ENCODE peak calls at places on chromosomes 1 and 21, in eight cellular contexts. Q is stimulated activated CD4-positive, alpha-beta T cell treated with anti-CD3 and anti-CD28 coated beads, Interleukin-2, amount 100 ng/mL, for 24 hours; A is HS-27A; V is caudate nucleus; K is colonic mucosa; X is osteocyte; L is stimulated activated naive CD8-positive, alpha-beta T cell treated with anti-CD3 and anti-CD28 coated beads, Interleukin-15, amount 100 ng/mL, for 72 hours; F is AG04449. O is an unnamed sample.

GRCh38 chr1:172893146-172893841 is 157.4 kb downstream of the TNFSF18 start:
- DNase-seq in L (no peak), V (no peak), K (no peak), X (no peak), Q (no peak), A (no peak), F (no peak), O (no peak)

GRCh38 chr1:238176441-238176840 is 285.7 kb upstream of the ZP4 start:
- DNase-seq in A (no peak), V (no peak), L (no peak), K (no peak), Q (no peak), X (no peak), F (no peak), O (no peak)

GRCh38 chr21:28826569-28826968 is 166.1 kb downstream of the LTN1 start:
- DNase-seq in A (no peak), X (no peak), K (no peak), F (no peak), Q (no peak), V (no peak), L (no peak), O (no peak)

GRCh38 chr1:78743626-78744025 is 94.0 kb downstream of the IFI44 start:
- DNase-seq in V (no peak), X (no peak), Q (no peak), F (no peak), L (no peak), K (no peak), A (no peak), O (no peak)

GRCh38 chr1:1236176-1236763 is 4.2 kb downstream of the B3GALT6 start:
- DNase-seq in L (no peak), A (no peak), K (no peak), Q (no peak), F (no peak), V (no peak), X (no peak), O (no peak)

GRCh38 chr1:8040586-8040985 is 14.5 kb upstream of the ERRFI1 start:
- DNase-seq in K (peak), X (no peak), V (no peak), F (peak), Q (no peak), L (no peak), A (peak), O (no peak)

GRCh38 chr1:47021070-47021469 is 2.4 kb upstream of the CYP4X1 start:
- DNase-seq in A (no peak), L (no peak), K (no peak), Q (no peak), F (no peak), X (no peak), V (no peak), O (no peak)

GRCh38 chr21:45330075-45330781 is 42.5 kb upstream of the POFUT2 start:
- DNase-seq in V (no peak), Q (no peak), F (peak), X (no peak), K (no peak), L (no peak), A (no peak), O (no peak)

GRCh38 chr1:64302971-64303370 is 99.5 kb downstream of the UBE2U start:
- DNase-seq in K (no peak), V (no peak), X (no peak), Q (no peak), F (peak), L (no peak), A (no peak), O (no peak)

GRCh38 chr21:33650929-33651505 is 8.7 kb downstream of the ITSN1 start:
- DNase-seq in A (no peak), V (no peak), K (no peak), Q (no peak), L (no peak), X (no peak), F (no peak), O (no peak)

GRCh38 chr1:42639116-42639515 is 19.1 kb upstream of the PPIH start:
- DNase-seq in V (no peak), Q (no peak), F (no peak), A (no peak), L (no peak), K (no peak), X (no peak), O (no peak)

GRCh38 chr21:14646893-14647292 is 100.8 kb upstream of the SAMSN1 start:
- DNase-seq in A (no peak), Q (no peak), K (no peak), L (no peak), X (no peak), F (no peak), V (no peak), O (no peak)

GRCh38 chr1:86621286-86621685 is 74.4 kb downstream of the CLCA4 start:
- DNase-seq in L (no peak), K (no peak), F (no peak), V (no peak), X (no peak), Q (no peak), A (no peak), O (no peak)

GRCh38 chr1:201618375-201618774 is 79.4 kb downstream of the NAV1 start:
- DNase-seq in V (no peak), X (no peak), L (no peak), Q (no peak), K (no peak), F (no peak), A (no peak), O (no peak)

GRCh38 chr1:161747789-161748188 is 1.8 kb upstream of the DUSP12 start:
- DNase-seq in X (no peak), K (no peak), A (no peak), Q (no peak), F (no peak), L (no peak), V (no peak), O (no peak)

GRCh38 chr1:230047114-230047865 is 19.7 kb upstream of the GALNT2 start:
- DNase-seq in L (no peak), V (no peak), X (no peak), F (no peak), A (no peak), Q (no peak), K (no peak), O (no peak)

GRCh38 chr1:116919802-116920201 is 10.1 kb downstream of the PTGFRN start:
- DNase-seq in L (no peak), X (no peak), A (no peak), F (no peak), Q (no peak), K (peak), V (no peak), O (no peak)

GRCh38 chr1:11492235-11492634 is 13.3 kb downstream of the DISP3 start:
- DNase-seq in A (no peak), X (no peak), V (no peak), Q (no peak), L (no peak), F (no peak), K (no peak), O (no peak)

GRCh38 chr1:167191958-167192357 is 28.7 kb upstream of the POU2F1 start:
- DNase-seq in L (no peak), K (no peak), A (no peak), V (no peak), X (no peak), F (no peak), Q (no peak), O (no peak)

GRCh38 chr1:7516341-7516740 is 254.8 kb upstream of the VAMP3 start:
- DNase-seq in A (no peak), F (no peak), L (no peak), Q (no peak), V (no peak), X (no peak), K (no peak), O (no peak)

GRCh38 chr1:13818926-13819325 is 118.9 kb downstream of the PRDM2 start:
- DNase-seq in L (no peak), F (no peak), X (no peak), V (no peak), A (no peak), Q (no peak), K (no peak), O (no peak)

GRCh38 chr1:203511513-203511912 is 17.6 kb downstream of the OPTC start:
- DNase-seq in K (no peak), F (no peak), Q (no peak), V (no peak), A (no peak), X (no peak), L (no peak), O (no peak)

O was measured in activated T-cell treated with anti-CD3 and anti-CD28 coated beads, Interleukin-2, amount 50 U/mL, for 72 hours.